ENCODE peak calls at places on chromosomes 12 and 14, in seven cellular contexts. J is H9, W is IMR-90, I is H1, Y is mesenchymal stem cell, A is neuronal stem cell, C is trophoblast cell. E is an unnamed sample.

GRCh38 chr12:57521475-57522018 is 1.1 kb upstream of the MBD6 start:
- DNase-seq in Y (peak), A (peak), C (no peak), I (no peak), J (peak), W (peak), E (peak)

GRCh38 chr14:97655169-97655948 is 858.2 kb downstream of the VRK1 start:
- DNase-seq in J (no peak), A (no peak), W (no peak), I (no peak), C (peak), Y (no peak), E (peak)

GRCh38 chr12:18139989-18140596 is 50.1 kb upstream of the RERGL start:
- DNase-seq in Y (peak), C (peak), W (peak), I (no peak), A (peak), J (no peak), E (peak)

GRCh38 chr12:40502322-40502721 is 189.9 kb upstream of the CNTN1 start:
- DNase-seq in J (no peak), A (no peak), Y (no peak), I (no peak), W (no peak), C (no peak), E (peak)

GRCh38 chr12:107079172-107080011 is 14.0 kb downstream of the CRY1 start:
- DNase-seq in I (no peak), Y (peak), W (peak), C (peak), J (no peak), A (no peak), E (peak)

GRCh38 chr12:3838065-3838464 is 35.1 kb downstream of the PARP11 start:
- DNase-seq in I (no peak), W (no peak), C (no peak), Y (no peak), J (no peak), A (no peak), E (no peak)

GRCh38 chr14:24908592-24909236 is 141.2 kb downstream of the STXBP6 start:
- DNase-seq in A (no peak), W (no peak), I (no peak), Y (no peak), J (no peak), C (peak), E (no peak)

GRCh38 chr12:89493650-89494302 is 30.8 kb downstream of the GALNT4 start:
- DNase-seq in A (no peak), C (no peak), W (no peak), I (no peak), Y (no peak), J (no peak), E (no peak)

GRCh38 chr12:32918890-32919791 is 22.6 kb upstream of the PKP2 start:
- DNase-seq in C (peak), I (no peak), W (peak), A (no peak), Y (peak), J (no peak), E (peak)

GRCh38 chr12:49049566-49050224 is 10.9 kb downstream of the KMT2D start:
- DNase-seq in Y (peak), W (peak), J (no peak), C (no peak), I (no peak), A (no peak), E (no peak)

GRCh38 chr14:81147140-81147897 is 73.4 kb downstream of the GTF2A1 start:
- DNase-seq in A (no peak), Y (no peak), C (no peak), I (no peak), J (no peak), W (no peak), E (no peak)

GRCh38 chr14:103899833-103900232 is 28.4 kb upstream of the TDRD9 start:
- DNase-seq in A (no peak), W (no peak), Y (no peak), C (no peak), J (no peak), I (no peak), E (no peak)

GRCh38 chr14:99389171-99389826 is 91.4 kb downstream of the SETD3 start:
- DNase-seq in A (peak), C (peak), J (peak), Y (peak), W (peak), I (peak), E (peak)

GRCh38 chr12:115096673-115097349 is 412.8 kb upstream of the TBX3 start:
- DNase-seq in Y (peak), C (peak), A (no peak), W (peak), I (no peak), J (no peak), E (peak)

GRCh38 chr14:88851587-88851986 is 27.1 kb downstream of the TTC8 start:
- DNase-seq in I (no peak), J (no peak), W (no peak), Y (no peak), A (no peak), C (no peak), E (no peak)

GRCh38 chr12:54217774-54218221 is 29.0 kb upstream of the SMUG1 start:
- DNase-seq in A (no peak), C (no peak), I (no peak), Y (no peak), W (no peak), J (peak), E (peak)

GRCh38 chr12:93061414-93062099 is 132.5 kb upstream of the EEA1 start:
- DNase-seq in C (no peak), A (no peak), Y (no peak), I (no peak), J (no peak), W (no peak), E (peak)

GRCh38 chr12:122182887-122183587 is at the start of gene LRRC43:
- DNase-seq in A (peak), W (no peak), C (peak), J (peak), I (no peak), Y (peak), E (peak)

GRCh38 chr12:62779488-62779887 is 155.5 kb downstream of the PPM1H start:
- DNase-seq in J (no peak), A (no peak), W (no peak), I (no peak), Y (no peak), C (no peak), E (no peak)

GRCh38 chr14:24364841-24365240 is 3.1 kb upstream of the NFATC4 start:
- DNase-seq in C (no peak), I (no peak), W (no peak), J (no peak), A (no peak), Y (no peak), E (no peak)

GRCh38 chr12:122944588-122944987 is 21.7 kb downstream of the ABCB9 start:
- DNase-seq in C (no peak), I (no peak), W (peak), J (no peak), A (no peak), Y (peak), E (no peak)

GRCh38 chr12:50282581-50283229 is 615 bp downstream of the LIMA1 start:
- DNase-seq in C (peak), W (peak), A (no peak), I (no peak), Y (peak), J (no peak), E (no peak)

GRCh38 chr14:95713596-95714371 is at the start of gene TCL1A:
- DNase-seq in I (no peak), W (no peak), A (no peak), J (peak), C (no peak), Y (no peak), E (peak)

GRCh38 chr12:23906329-23906728 is 43.1 kb downstream of the SOX5 start:
- DNase-seq in I (no peak), J (peak), W (peak), C (no peak), A (peak), Y (peak), E (peak)

GRCh38 chr12:752673-753400 is 458 bp downstream of the WNK1 start:
- DNase-seq in J (peak), Y (peak), C (peak), A (no peak), W (peak), I (no peak), E (peak)

GRCh38 chr12:109114644-109115043 is 1.7 kb upstream of the ACACB start:
- DNase-seq in I (no peak), Y (no peak), J (no peak), C (no peak), W (no peak), A (no peak), E (no peak)

GRCh38 chr12:114904254-114905003 is 220.5 kb upstream of the TBX3 start:
- DNase-seq in W (peak), Y (peak), A (no peak), I (no peak), C (no peak), J (no peak), E (no peak)

GRCh38 chr12:121061831-121062230 is 22.8 kb upstream of the OASL start:
- DNase-seq in J (no peak), W (peak), C (peak), I (no peak), A (no peak), Y (peak), E (no peak)

GRCh38 chr14:68611611-68612010 is 181.3 kb downstream of the ZFP36L1 start:
- DNase-seq in I (no peak), W (no peak), J (no peak), A (no peak), Y (no peak), C (no peak), E (no peak)

GRCh38 chr12:57477710-57478681 is 1.7 kb downstream of the ARHGAP9 start:
- DNase-seq in I (no peak), W (peak), A (no peak), C (peak), J (no peak), Y (no peak), E (no peak)

GRCh38 chr12:19316420-19316819 is 122.9 kb upstream of the AEBP2 start:
- DNase-seq in J (no peak), Y (peak), W (peak), I (no peak), A (no peak), C (no peak), E (no peak)

GRCh38 chr14:98900721-98901272 is 371.2 kb downstream of the BCL11B start:
- DNase-seq in A (no peak), J (no peak), Y (no peak), W (no peak), C (no peak), I (no peak), E (peak)

GRCh38 chr12:93497456-93497855 is 30.1 kb downstream of the MRPL42 start:
- DNase-seq in J (no peak), C (no peak), W (no peak), I (no peak), Y (no peak), A (no peak), E (no peak)

GRCh38 chr12:75635606-75636444 is 124.4 kb upstream of the KRR1 start:
- DNase-seq in I (no peak), J (no peak), Y (peak), W (peak), A (no peak), C (peak), E (no peak)

GRCh38 chr12:52741378-52742195 is 35.6 kb downstream of the KRT76 start:
- DNase-seq in J (peak), Y (peak), I (peak), W (peak), A (peak), C (peak), E (peak)

GRCh38 chr14:28635387-28635786 is 131.2 kb upstream of the FOXG1 start:
- DNase-seq in J (no peak), A (peak), Y (peak), C (peak), I (no peak), W (peak), E (peak)

GRCh38 chr14:32109676-32110075 is 32.6 kb downstream of the ARHGAP5 start:
- DNase-seq in Y (peak), A (no peak), C (peak), I (no peak), W (peak), J (no peak), E (no peak)

DNA sequence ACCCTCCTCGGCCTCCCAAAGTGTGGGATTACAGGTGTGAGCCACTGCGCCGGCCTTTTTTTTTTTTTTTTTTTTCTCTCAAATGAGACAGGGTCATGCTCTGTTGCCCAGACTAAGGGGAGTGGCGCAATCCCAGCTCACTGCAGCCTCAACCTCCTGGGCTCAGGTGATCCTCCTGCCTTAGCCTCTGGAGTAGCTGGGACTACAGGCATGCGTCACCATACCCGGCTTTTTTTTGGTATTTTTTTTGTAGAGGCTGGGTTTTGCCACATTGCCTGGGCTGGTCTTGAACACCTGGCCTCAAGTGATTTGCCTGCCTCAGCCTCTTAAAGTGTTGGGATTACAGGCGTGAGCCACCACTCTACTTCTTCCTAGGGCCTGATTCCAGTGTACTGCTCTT is 18.7 kb downstream of the FUT8 start:
- DNase-seq in I (no peak), C (peak), J (no peak), W (no peak), Y (no peak), A (no peak), E (no peak)
- H3K23ac ChIP-seq in I (no peak), C (no peak), J (no peak), W (no peak), Y (no peak), A (no peak), E (no peak)

GRCh38 chr12:104735801-104736200 is 222.3 kb downstream of the SLC41A2 start:
- DNase-seq in J (no peak), Y (no peak), C (no peak), A (no peak), W (no peak), I (no peak), E (no peak)
- H2BK5ac ChIP-seq in J (no peak), Y (no peak), C (no peak), A (no peak), W (no peak), I (no peak), E (no peak)

GRCh38 chr12:7016958-7017571 is 1.2 kb downstream of the LPCAT3 start:
- DNase-seq in C (no peak), J (no peak), W (no peak), A (no peak), Y (no peak), I (no peak), E (peak)
- H3K23ac ChIP-seq in C (no peak), J (no peak), W (no peak), A (no peak), Y (no peak), I (no peak), E (no peak)

GRCh38 chr12:26939192-26939832 is 1.0 kb downstream of the FGFR1OP2 start:
- DNase-seq in W (peak), A (no peak), Y (peak), I (no peak), J (no peak), C (peak), E (no peak)
- H2BK5ac ChIP-seq in W (no peak), A (no peak), Y (no peak), I (no peak), J (no peak), C (no peak), E (no peak)